ENCODE peak calls at places on chromosome 13, in nine cellular contexts. P, A, X, T, Z, B, D, E and Y are unnamed samples.

GRCh38 chr13:76720827-76721226 is 165.4 kb downstream of the KCTD12 start:
- DNase-seq in Z (no peak), D (no peak), X (no peak), E (no peak), P (no peak), A (no peak), T (no peak), B (no peak), Y (no peak)

GRCh38 chr13:20993661-20994440 is 67.5 kb downstream of the LATS2 start:
- DNase-seq in Z (peak; percentile 51), P (peak; percentile 78), A (no peak), X (peak; percentile 30), E (no peak), T (peak; percentile 96), D (no peak), B (no peak), Y (peak; percentile 90)

GRCh38 chr13:33615436-33615835 is 202.5 kb upstream of the RFC3 start:
- DNase-seq in D (no peak), P (no peak), X (no peak), T (no peak), E (no peak), Z (no peak), B (no peak), A (no peak), Y (no peak)

GRCh38 chr13:100315522-100315921 is 226.6 kb downstream of the PCCA start:
- DNase-seq in B (peak; percentile 14), A (no peak), X (no peak), E (no peak), D (no peak), T (no peak), Z (no peak), P (no peak), Y (no peak)

GRCh38 chr13:91123456-91124127 is 223.9 kb upstream of the MIR17HG start:
- DNase-seq in D (peak; percentile 15), E (no peak), Z (no peak), P (no peak), A (no peak), T (peak; percentile 3), X (no peak), B (no peak), Y (no peak)

GRCh38 chr13:86810385-86810784 is 860.8 kb upstream of the SLITRK5 start:
- DNase-seq in D (no peak), A (no peak), B (no peak), Z (no peak), X (no peak), E (no peak), T (no peak), P (no peak), Y (no peak)

GRCh38 chr13:99614465-99614885 is 113.2 kb downstream of the TM9SF2 start:
- DNase-seq in X (peak; percentile 77), A (peak; percentile 22), B (no peak), T (no peak), P (no peak), E (peak; percentile 57), Z (no peak), D (no peak), Y (no peak)

GRCh38 chr13:24652346-24652745 is 27.9 kb upstream of the ATP12A start:
- DNase-seq in P (no peak), Z (no peak), T (no peak), D (no peak), A (no peak), X (no peak), B (no peak), E (no peak), Y (no peak)

GRCh38 chr13:44191504-44192171 is 182.0 kb upstream of the SERP2 start:
- DNase-seq in Z (peak; percentile 70), E (no peak), D (no peak), T (peak; percentile 61), P (peak; percentile 82), A (peak; percentile 70), X (peak; percentile 44), B (peak; percentile 38), Y (peak; percentile 89)

GRCh38 chr13:112731667-112732616 is 42.1 kb downstream of the ATP11A start:
- DNase-seq in A (no peak), P (no peak), X (no peak), E (no peak), B (no peak), D (no peak), T (no peak), Z (no peak), Y (no peak)

GRCh38 chr13:26062853-26063444 is 11.1 kb upstream of the SHISA2 start:
- DNase-seq in D (no peak), A (peak; percentile 66), B (peak; percentile 75), P (peak; percentile 75), T (peak; percentile 41), Z (peak; percentile 33), E (no peak), X (peak; percentile 50), Y (peak; percentile 55)

GRCh38 chr13:112106467-112107141 is 39.7 kb downstream of the SOX1 start:
- DNase-seq in D (no peak), P (no peak), Z (no peak), X (no peak), T (no peak), A (no peak), E (no peak), B (no peak), Y (no peak)

GRCh38 chr13:106595623-106596022 is 27.7 kb upstream of the ARGLU1 start:
- DNase-seq in D (no peak), P (no peak), E (no peak), A (no peak), Z (no peak), T (no peak), B (no peak), X (no peak), Y (no peak)

GRCh38 chr13:20064128-20064527 is 96.7 kb downstream of the GJA3 start:
- DNase-seq in P (peak; percentile 73), D (no peak), Z (peak; percentile 77), X (no peak), E (no peak), A (no peak), B (no peak), T (peak; percentile 60), Y (no peak)

GRCh38 chr13:107669356-107669755 is 546.0 kb downstream of the LIG4 start:
- DNase-seq in T (peak; percentile 74), X (no peak), Z (peak; percentile 79), D (no peak), B (no peak), A (no peak), P (peak; percentile 56), E (no peak), Y (peak; percentile 36)

GRCh38 chr13:112693831-112694497 is 4.1 kb downstream of the ATP11A start:
- DNase-seq in A (no peak), P (peak; percentile 63), D (no peak), Z (peak; percentile 90), X (no peak), B (no peak), T (peak; percentile 84), E (no peak), Y (peak; percentile 83)

GRCh38 chr13:94232161-94232560 is 247.3 kb downstream of the DCT start:
- DNase-seq in A (no peak), D (no peak), E (no peak), Z (no peak), B (no peak), T (no peak), P (no peak), X (no peak), Y (no peak)

GRCh38 chr13:80348750-80349149 is 7.8 kb upstream of the SPRY2 start:
- DNase-seq in P (no peak), B (no peak), D (no peak), A (no peak), T (no peak), Z (no peak), X (no peak), E (no peak), Y (no peak)

DNA sequence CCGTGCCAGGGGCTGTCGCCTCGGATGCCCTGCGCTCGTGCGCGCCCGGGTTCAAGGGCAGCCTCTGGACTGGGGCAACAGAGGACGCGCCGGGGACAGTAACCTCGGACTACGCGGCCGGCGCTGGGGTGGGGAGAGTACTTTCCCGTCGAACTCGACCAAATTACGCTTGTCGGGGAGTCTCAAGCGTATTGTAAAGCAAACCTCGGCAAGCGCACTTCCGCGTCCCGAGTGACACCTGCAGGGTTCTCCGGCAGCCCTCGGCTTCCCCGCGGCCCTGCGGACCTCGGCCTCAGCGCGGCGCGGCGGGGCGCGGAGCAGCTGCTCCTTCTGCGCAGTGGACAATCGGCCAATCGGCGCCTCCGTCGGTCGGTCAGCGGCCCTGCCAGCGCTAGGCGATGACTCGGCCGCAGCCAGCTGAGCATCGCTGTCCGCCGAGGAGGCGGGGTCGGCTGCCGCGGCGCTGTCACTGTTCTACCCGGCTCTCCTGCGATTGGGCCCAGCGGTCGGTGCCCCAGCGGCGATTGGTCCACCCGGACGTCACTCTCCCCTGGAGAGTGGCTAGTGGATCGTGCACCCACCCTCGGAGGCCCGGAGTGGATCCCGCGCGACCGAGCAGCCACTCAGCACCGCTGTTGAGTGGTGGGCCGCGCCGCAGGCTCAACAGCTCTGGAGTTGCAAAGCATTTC is at the start of gene SLC46A3:
- DNase-seq in P (peak; percentile 99), E (peak; percentile 96), X (peak; percentile 98), T (peak; percentile 96), Z (peak; percentile 98), A (peak; percentile 98), B (peak; percentile 97), D (peak; percentile 99), Y (peak; percentile 99)
- TF ChIP-seq CTCF in P (no peak), E (peak; percentile 24), X (peak; percentile 13), T (no peak), Z (peak; percentile 20), A (peak; percentile 7), B (no peak), D (peak; percentile 8), Y (no peak)

GRCh38 chr13:97849305-97849704 is 104.2 kb upstream of the IPO5 start:
- DNase-seq in X (peak; percentile 18), T (peak; percentile 18), Z (peak; percentile 52), P (peak; percentile 37), E (no peak), B (peak; percentile 19), A (no peak), D (no peak), Y (peak; percentile 17)
- TF ChIP-seq CTCF in X (no peak), T (peak; percentile 39), Z (peak; percentile 58), P (peak; percentile 53), E (no peak), B (peak; percentile 41), A (no peak), D (peak; percentile 41), Y (peak; percentile 53)

GRCh38 chr13:46992383-46992952 is 95.6 kb upstream of the HTR2A start:
- DNase-seq in E (no peak), X (peak; percentile 20), B (peak; percentile 5), D (no peak), A (no peak), T (no peak), Z (no peak), P (no peak), Y (peak; percentile 12)
- TF ChIP-seq CTCF in E (no peak), X (no peak), B (peak; percentile 55), D (peak; percentile 51), A (no peak), T (peak; percentile 17), Z (peak; percentile 25), P (peak; percentile 54), Y (peak; percentile 37)

DNA sequence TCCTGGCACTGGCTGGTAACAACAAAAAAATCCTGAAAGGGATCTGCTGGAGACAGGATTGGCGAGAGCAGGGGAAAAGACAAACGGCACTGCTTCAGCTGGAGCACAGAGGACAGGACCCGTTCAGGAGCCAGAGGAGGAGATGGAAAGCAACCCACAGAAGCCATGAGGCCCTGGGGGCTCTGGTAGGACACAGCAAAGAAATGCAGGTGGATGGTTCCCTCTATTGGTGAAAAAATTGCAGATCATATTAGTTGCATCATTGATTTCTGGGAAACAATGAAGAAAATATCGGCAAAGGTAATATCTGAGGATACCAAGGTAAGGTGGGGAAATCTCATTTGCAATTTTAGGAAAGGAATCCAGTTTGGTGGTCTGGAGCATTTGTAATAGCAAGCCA is 25.7 kb upstream of the TPP2 start:
- DNase-seq in Z (no peak), D (no peak), A (no peak), P (no peak), E (no peak), X (no peak), T (no peak), B (peak; percentile 10), Y (no peak)
- TF ChIP-seq CTCF in Z (peak; percentile 5), D (peak; percentile 4), A (no peak), P (peak; percentile 12), E (no peak), X (no peak), T (no peak), B (no peak), Y (peak; percentile 21)